ENCODE peak calls at places on chromosomes 3 and 15, in four cellular contexts. One of them, this sample, is unnamed.

GRCh38 chr3:130576571-130577266 is 59.7 kb downstream of the COL6A6 start:
- DNase-seq in IMR-90: peak
- DNase-seq in mesendoderm: no peak
- DNase-seq in H1: no peak
- DNase-seq in this sample: no peak

GRCh38 chr3:182240474-182240873 is 528.7 kb downstream of the SOX2 start:
- DNase-seq in IMR-90: no peak
- DNase-seq in mesendoderm: no peak
- DNase-seq in H1: no peak
- DNase-seq in this sample: no peak

GRCh38 chr3:186207515-186207914 is 98.6 kb upstream of the ETV5 start:
- DNase-seq in IMR-90: no peak
- DNase-seq in mesendoderm: no peak
- DNase-seq in H1: no peak
- DNase-seq in this sample: no peak

GRCh38 chr3:149610351-149611105 is 47.3 kb downstream of the WWTR1 start:
- DNase-seq in IMR-90: peak
- DNase-seq in mesendoderm: no peak
- DNase-seq in H1: no peak
- DNase-seq in this sample: no peak

GRCh38 chr3:45592405-45592804 is 2.1 kb upstream of the LIMD1 start:
- DNase-seq in IMR-90: no peak
- DNase-seq in mesendoderm: no peak
- DNase-seq in H1: no peak
- DNase-seq in this sample: no peak

GRCh38 chr3:29747991-29748390 is 467.1 kb downstream of the RBMS3 start:
- DNase-seq in IMR-90: no peak
- DNase-seq in mesendoderm: no peak
- DNase-seq in H1: no peak
- DNase-seq in this sample: no peak

GRCh38 chr3:106518516-106518915 is 649.7 kb upstream of the CBLB start:
- DNase-seq in IMR-90: peak
- DNase-seq in mesendoderm: no peak
- DNase-seq in H1: no peak
- DNase-seq in this sample: no peak

GRCh38 chr3:78360849-78361248 is 1321.0 kb downstream of the ROBO2 start:
- DNase-seq in IMR-90: no peak
- DNase-seq in mesendoderm: no peak
- DNase-seq in H1: no peak
- DNase-seq in this sample: no peak

GRCh38 chr3:141302364-141303141 is 65.8 kb upstream of the ZBTB38 start:
- DNase-seq in IMR-90: peak
- DNase-seq in mesendoderm: no peak
- DNase-seq in H1: no peak
- DNase-seq in this sample: no peak

GRCh38 chr3:69454204-69454787 is 68.4 kb upstream of the FRMD4B start:
- DNase-seq in IMR-90: no peak
- DNase-seq in mesendoderm: no peak
- DNase-seq in H1: no peak
- DNase-seq in this sample: no peak

GRCh38 chr3:14531856-14532395 is 8.2 kb downstream of the GRIP2 start:
- DNase-seq in IMR-90: no peak
- DNase-seq in mesendoderm: no peak
- DNase-seq in H1: no peak
- DNase-seq in this sample: no peak
- H3K18ac ChIP-seq in IMR-90: no peak
- H3K18ac ChIP-seq in mesendoderm: no peak
- H3K18ac ChIP-seq in H1: peak
- H3K18ac ChIP-seq in this sample: no peak

GRCh38 chr3:168968611-168969010 is 694.9 kb downstream of the MECOM start:
- DNase-seq in IMR-90: no peak
- DNase-seq in mesendoderm: no peak
- DNase-seq in H1: no peak
- DNase-seq in this sample: no peak
- H3K56ac ChIP-seq in IMR-90: no peak
- H3K56ac ChIP-seq in mesendoderm: no peak
- H3K56ac ChIP-seq in H1: no peak
- H3K56ac ChIP-seq in this sample: no peak

GRCh38 chr15:36885709-36886108 is 214.6 kb downstream of the MEIS2 start:
- DNase-seq in IMR-90: no peak
- DNase-seq in mesendoderm: no peak
- DNase-seq in H1: no peak
- DNase-seq in this sample: no peak

GRCh38 chr15:36886135-36887011 is 214.0 kb downstream of the MEIS2 start:
- DNase-seq in IMR-90: no peak
- DNase-seq in mesendoderm: no peak
- DNase-seq in H1: no peak
- DNase-seq in this sample: no peak

GRCh38 chr15:36884404-36885335 is 215.7 kb downstream of the MEIS2 start:
- DNase-seq in IMR-90: no peak
- DNase-seq in mesendoderm: no peak
- DNase-seq in H1: no peak
- DNase-seq in this sample: no peak

GRCh38 chr15:36887214-36888017 is 212.9 kb downstream of the MEIS2 start:
- DNase-seq in IMR-90: no peak
- DNase-seq in mesendoderm: peak
- DNase-seq in H1: no peak
- DNase-seq in this sample: peak

GRCh38 chr15:36888018-36888992 is 212.0 kb downstream of the MEIS2 start:
- DNase-seq in IMR-90: no peak
- DNase-seq in mesendoderm: peak
- DNase-seq in H1: no peak
- DNase-seq in this sample: no peak
- H3K18ac ChIP-seq in IMR-90: no peak
- H3K18ac ChIP-seq in mesendoderm: no peak
- H3K18ac ChIP-seq in H1: no peak
- H3K18ac ChIP-seq in this sample: no peak

GRCh38 chr3:194686414-194686815 is 732 bp downstream of the FAM43A start:
- DNase-seq in IMR-90: no peak
- DNase-seq in mesendoderm: no peak
- DNase-seq in H1: no peak
- DNase-seq in this sample: no peak
- H3K56ac ChIP-seq in IMR-90: no peak
- H3K56ac ChIP-seq in mesendoderm: peak
- H3K56ac ChIP-seq in H1: no peak
- H3K56ac ChIP-seq in this sample: no peak